ENCODE peak calls at places on chromosomes 12 and 14, in six cellular contexts. C is CD4-positive, CD25-positive, alpha-beta regulatory T cell; R is uterus; G is dorsolateral prefrontal cortex; N is mesendoderm; V is GM23248. J is an unnamed sample.
A peak's percentile ranks its signal among the peaks of the same experiment; 100 is the strongest.

GRCh38 chr14:59097681-59098080 is 90.8 kb upstream of the DAAM1 start:
- DNase-seq in C (no peak), R (no peak), G (no peak), N (no peak), V (peak; percentile 69), J (no peak)

GRCh38 chr12:27332407-27333310 is at the start of gene BMAL2:
- DNase-seq in C (peak; percentile 53), R (peak; percentile 16), G (peak; percentile 60), N (peak; percentile 69), V (peak; percentile 74), J (no peak)

GRCh38 chr14:77498120-77498979 is at the start of gene ISM2:
- DNase-seq in C (peak; percentile 50), R (peak; percentile 33), G (peak; percentile 46), N (peak; percentile 46), V (peak; percentile 75), J (no peak)

GRCh38 chr14:31895206-31895605 is 181.9 kb upstream of the ARHGAP5 start:
- DNase-seq in C (no peak), R (no peak), G (no peak), N (no peak), V (peak; percentile 91), J (no peak)

GRCh38 chr14:31294736-31295398 is 87.3 kb upstream of the HECTD1 start:
- DNase-seq in C (no peak), R (no peak), G (no peak), N (no peak), V (peak; percentile 13), J (no peak)

GRCh38 chr14:56341766-56342418 is 223.7 kb downstream of the PELI2 start:
- DNase-seq in C (no peak), R (no peak), G (no peak), N (no peak), V (peak; percentile 44), J (no peak)

GRCh38 chr14:93269341-93270068 is 62.4 kb downstream of the UBR7 start:
- DNase-seq in C (no peak), R (no peak), G (peak; percentile 65), N (peak; percentile 36), V (peak; percentile 87), J (no peak)

GRCh38 chr14:83071888-83072501 is 1538.3 kb upstream of the SEL1L start:
- DNase-seq in C (peak; percentile 2), R (no peak), G (no peak), N (peak; percentile 69), V (peak; percentile 5), J (no peak)

GRCh38 chr14:68789002-68789797 is 3.7 kb downstream of the ZFP36L1 start:
- DNase-seq in C (peak; percentile 91), R (peak; percentile 86), G (peak; percentile 78), N (peak; percentile 86), V (peak; percentile 88), J (peak; percentile 23)

GRCh38 chr12:64900540-64900939 is 76.1 kb downstream of the TBC1D30 start:
- DNase-seq in C (no peak), R (no peak), G (no peak), N (no peak), V (peak; percentile 78), J (no peak)

GRCh38 chr12:72966684-72967083 is 694.5 kb downstream of the TRHDE start:
- DNase-seq in C (no peak), R (no peak), G (no peak), N (no peak), V (no peak), J (no peak)

GRCh38 chr14:60356921-60357550 is 108.0 kb downstream of the PPM1A start:
- DNase-seq in C (no peak), R (no peak), G (no peak), N (peak; percentile 81), V (no peak), J (no peak)

GRCh38 chr12:25496098-25496587 is 56.9 kb downstream of the LMNTD1 start:
- DNase-seq in C (no peak), R (no peak), G (no peak), N (no peak), V (peak; percentile 75), J (no peak)

GRCh38 chr12:39824505-39825198 is 205.0 kb upstream of the ABCD2 start:
- DNase-seq in C (no peak), R (no peak), G (no peak), N (peak; percentile 56), V (peak; percentile 22), J (no peak)

GRCh38 chr12:103841690-103842584 is 903 bp upstream of the NT5DC3 start:
- DNase-seq in C (peak; percentile 27), R (peak; percentile 58), G (peak; percentile 45), N (peak; percentile 79), V (peak; percentile 90), J (no peak)

GRCh38 chr14:99077076-99077843 is 194.7 kb downstream of the BCL11B start:
- DNase-seq in C (no peak), R (no peak), G (no peak), N (no peak), V (no peak), J (no peak)

GRCh38 chr14:92247347-92247746 is 75.6 kb upstream of the SLC24A4 start:
- DNase-seq in C (no peak), R (no peak), G (no peak), N (no peak), V (no peak), J (no peak)

GRCh38 chr12:26726956-26727355 is 106.0 kb downstream of the ITPR2 start:
- DNase-seq in C (no peak), R (no peak), G (no peak), N (no peak), V (no peak), J (no peak)

GRCh38 chr12:3752741-3753486 is at the start of gene CRACR2A:
- DNase-seq in C (peak; percentile 92), R (peak; percentile 42), G (peak; percentile 48), N (peak; percentile 89), V (peak; percentile 83), J (no peak)

DNA sequence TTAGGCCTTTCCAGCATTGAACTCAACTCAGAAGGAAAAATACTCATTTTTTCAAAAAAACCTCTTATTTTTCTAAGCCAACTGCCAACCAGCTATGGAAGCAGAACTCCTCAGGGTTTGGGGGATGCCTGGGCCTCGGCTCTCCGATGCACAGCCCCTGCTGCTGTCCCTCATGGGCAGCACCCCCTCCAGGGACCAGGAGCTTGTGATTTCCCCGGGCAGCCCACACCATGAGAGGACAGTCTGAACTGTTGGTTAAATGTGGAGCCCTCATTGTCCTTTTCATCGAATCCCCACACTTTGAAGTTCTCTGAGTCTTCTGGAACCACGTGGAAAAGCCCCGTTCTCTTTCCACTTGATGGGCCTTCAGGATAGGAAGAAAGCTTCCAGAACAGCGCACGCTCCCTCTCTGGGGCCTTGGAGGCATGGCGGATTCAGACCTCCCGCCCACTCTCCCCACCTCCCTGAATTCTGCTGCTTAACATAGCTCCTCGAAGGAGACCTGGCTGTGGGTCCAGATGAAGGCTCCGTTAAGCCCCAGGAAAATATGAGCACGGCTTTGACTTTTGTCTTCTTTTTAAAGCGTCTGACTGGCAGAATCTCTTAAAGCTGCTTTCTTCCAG is 156.6 kb downstream of the CALM1 start:
- DNase-seq in C (no peak), R (no peak), G (no peak), N (peak; percentile 42), V (no peak), J (no peak)
- H3K27ac ChIP-seq in C (no peak overlapping the region), R (no peak overlapping the region), G (peak overlapping the region; percentile 95), N (no peak overlapping the region), V (no peak overlapping the region), J (peak overlapping the region; percentile 43)

DNA sequence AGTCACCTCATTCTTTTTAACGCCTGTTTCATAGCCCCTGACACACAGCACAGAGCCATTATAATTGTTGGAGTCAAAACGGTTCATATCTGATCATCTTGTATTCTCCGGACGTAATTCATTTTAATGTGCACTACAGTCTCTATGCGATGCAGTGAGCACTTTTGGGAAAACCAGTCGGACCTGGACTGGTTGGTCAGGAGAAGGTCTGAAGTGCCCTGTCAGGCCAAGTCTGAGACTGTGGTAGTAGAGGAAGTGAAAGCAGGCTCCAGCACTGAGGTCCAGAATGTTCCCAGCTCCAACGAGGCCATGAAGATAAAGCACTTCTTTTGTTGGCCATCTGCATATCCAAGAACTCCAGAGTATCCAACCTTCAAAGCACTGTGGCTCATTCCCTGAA is 117.1 kb upstream of the NCOR2 start:
- DNase-seq in C (no peak), R (peak; percentile 56), G (no peak), N (no peak), V (peak; percentile 34), J (no peak)
- H3K4me3 ChIP-seq in C (no peak overlapping the region), R (peak overlapping the region; percentile 19), G (peak overlapping the region; percentile 35), N (no peak overlapping the region), V (peak overlapping the region; percentile 64), J (peak overlapping the region; percentile 11)

GRCh38 chr12:17015501-17015900 is 409.5 kb upstream of the LMO3 start:
- DNase-seq in C (no peak), R (no peak), G (no peak), N (no peak), V (no peak), J (no peak)

GRCh38 chr12:17020765-17021164 is 414.8 kb upstream of the LMO3 start:
- DNase-seq in C (no peak), R (no peak), G (no peak), N (peak; percentile 89), V (no peak), J (no peak)

GRCh38 chr12:17017402-17017801 is 411.4 kb upstream of the LMO3 start:
- DNase-seq in C (no peak), R (no peak), G (no peak), N (no peak), V (no peak), J (no peak)

GRCh38 chr12:17016116-17016864 is 410.3 kb upstream of the LMO3 start:
- DNase-seq in C (no peak), R (no peak), G (no peak), N (no peak), V (no peak), J (no peak)
- H3K27ac ChIP-seq in C (no peak overlapping the region), R (no peak overlapping the region), G (no peak overlapping the region), N (no peak overlapping the region), V (no peak overlapping the region), J (no peak overlapping the region)

DNA sequence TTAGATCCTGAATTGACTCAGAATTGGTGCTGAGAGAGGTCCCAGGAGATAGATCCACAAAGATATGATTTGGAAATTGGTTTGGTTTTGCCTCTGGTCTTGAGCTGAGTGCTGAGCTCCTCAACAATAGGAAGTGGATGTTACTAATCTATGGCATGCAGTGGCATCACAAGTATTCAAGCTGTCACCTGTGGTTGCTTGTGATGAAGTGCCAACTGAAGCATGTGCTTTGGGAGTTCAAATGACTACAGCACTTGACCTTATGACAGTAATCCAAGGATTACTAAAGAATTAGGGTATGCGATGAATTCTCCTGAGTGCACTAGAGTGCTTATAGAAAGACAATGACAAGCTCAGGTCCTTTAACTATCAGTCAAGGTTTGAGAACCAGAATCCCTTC is 406.2 kb downstream of the NOVA1 start:
- DNase-seq in C (no peak), R (no peak), G (no peak), N (peak; percentile 12), V (no peak), J (no peak)
- H3K4me3 ChIP-seq in C (no peak overlapping the region), R (no peak overlapping the region), G (no peak overlapping the region), N (no peak overlapping the region), V (no peak overlapping the region), J (no peak overlapping the region)